ENCODE peak calls at places on chromosomes 6 and 20, in six cellular contexts. W is left lung, Q is upper lobe of right lung, Y is psoas muscle, A is cardiac muscle cell, T is esophagus muscularis mucosa. H is an unnamed sample. For H3K9me3, the result is how much of the 10 kb centered on the place peaks cover.

GRCh38 chr6:134080171-134080795 is 27.9 kb upstream of the SLC2A12 start:
- DNase-seq in W (no peak), Q (no peak), Y (no peak), A (no peak), T (no peak), H (no peak)

GRCh38 chr6:136446145-136446544 is 104.1 kb downstream of the MAP7 start:
- DNase-seq in W (no peak), Q (no peak), Y (no peak), A (no peak), T (no peak), H (no peak)

GRCh38 chr6:17167327-17167979 is 65.6 kb downstream of the STMND1 start:
- DNase-seq in W (no peak), Q (no peak), Y (peak), A (peak), T (peak), H (peak)

GRCh38 chr20:7843613-7844012 is 96.6 kb downstream of the HAO1 start:
- DNase-seq in W (no peak), Q (no peak), Y (peak), A (peak), T (no peak), H (no peak)

GRCh38 chr20:50642288-50642803 is 49.0 kb downstream of the RIPOR3 start:
- DNase-seq in W (no peak), Q (no peak), Y (no peak), A (peak), T (no peak), H (no peak)

GRCh38 chr6:126076992-126077664 is 90.8 kb downstream of the TRMT11 start:
- DNase-seq in W (no peak), Q (no peak), Y (no peak), A (no peak), T (peak), H (no peak)

GRCh38 chr20:25277941-25278521 is 30.1 kb downstream of the PYGB start:
- DNase-seq in W (peak), Q (peak), Y (peak), A (no peak), T (no peak), H (peak)

GRCh38 chr6:44078795-44079671 is 48.2 kb downstream of the MRPL14 start:
- DNase-seq in W (no peak), Q (no peak), Y (peak), A (peak), T (no peak), H (peak)

GRCh38 chr20:50283922-50284810 is 93.5 kb downstream of the CEBPB start:
- DNase-seq in W (peak), Q (peak), Y (peak), A (no peak), T (no peak), H (no peak)

GRCh38 chr20:3671986-3672863 is 9.0 kb upstream of the GFRA4 start:
- DNase-seq in W (no peak), Q (no peak), Y (no peak), A (no peak), T (no peak), H (no peak)

GRCh38 chr20:25227317-25227831 is 20.5 kb upstream of the PYGB start:
- DNase-seq in W (no peak), Q (no peak), Y (no peak), A (peak), T (no peak), H (no peak)

GRCh38 chr6:21208114-21208795 is 385.3 kb upstream of the SOX4 start:
- DNase-seq in W (no peak), Q (no peak), Y (no peak), A (no peak), T (no peak), H (no peak)

GRCh38 chr6:7238900-7239589 is 74.0 kb downstream of the SSR1 start:
- DNase-seq in W (peak), Q (peak), Y (peak), A (peak), T (peak), H (peak)

GRCh38 chr20:10982692-10983091 is 308.9 kb upstream of the JAG1 start:
- DNase-seq in W (no peak), Q (no peak), Y (peak), A (peak), T (no peak), H (no peak)

GRCh38 chr20:53070224-53070623 is 98.1 kb downstream of the TSHZ2 start:
- DNase-seq in W (no peak), Q (no peak), Y (no peak), A (no peak), T (no peak), H (no peak)

GRCh38 chr6:164854526-164854925 is 454.9 kb downstream of the C6orf118 start:
- DNase-seq in W (no peak), Q (no peak), Y (no peak), A (no peak), T (no peak), H (no peak)

GRCh38 chr6:89997456-89998445 is 103.5 kb downstream of the GJA10 start:
- DNase-seq in W (no peak), Q (no peak), Y (peak), A (peak), T (peak), H (no peak)

GRCh38 chr20:49620364-49621240 is 52.7 kb upstream of the PTGIS start:
- DNase-seq in W (no peak), Q (peak), Y (no peak), A (no peak), T (no peak), H (no peak)

GRCh38 chr6:79158856-79159516 is 75.5 kb downstream of the HMGN3 start:
- DNase-seq in W (no peak), Q (no peak), Y (no peak), A (no peak), T (no peak), H (no peak)

GRCh38 chr20:57047281-57048026 is 219.0 kb downstream of the BMP7 start:
- DNase-seq in W (no peak), Q (peak), Y (no peak), A (no peak), T (no peak), H (peak)

GRCh38 chr6:127343753-127344659 is 597 bp upstream of the ECHDC1 start:
- DNase-seq in W (no peak), Q (no peak), Y (no peak), A (peak), T (no peak), H (no peak)

GRCh38 chr6:37110455-37111155 is 59.3 kb upstream of the PIM1 start:
- DNase-seq in W (no peak), Q (no peak), Y (no peak), A (peak), T (no peak), H (no peak)

GRCh38 chr6:72182337-72183246 is 296.2 kb downstream of the RIMS1 start:
- DNase-seq in W (peak), Q (peak), Y (peak), A (peak), T (no peak), H (peak)

GRCh38 chr6:50925548-50925947 is 106.9 kb downstream of the TFAP2B start:
- DNase-seq in W (no peak), Q (no peak), Y (no peak), A (no peak), T (no peak), H (no peak)

GRCh38 chr6:130240232-130240631 is 17.5 kb upstream of the SAMD3 start:
- DNase-seq in W (no peak), Q (no peak), Y (no peak), A (peak), T (no peak), H (no peak)

GRCh38 chr6:142014515-142014914 is 118.2 kb upstream of the GJE1 start:
- DNase-seq in W (no peak), Q (no peak), Y (no peak), A (peak), T (no peak), H (no peak)

GRCh38 chr6:129251669-129252376 is 368.9 kb downstream of the LAMA2 start:
- DNase-seq in W (no peak), Q (no peak), Y (no peak), A (peak), T (no peak), H (peak)

GRCh38 chr6:12543953-12544352 is 172.6 kb upstream of the PHACTR1 start:
- DNase-seq in W (no peak), Q (no peak), Y (no peak), A (no peak), T (no peak), H (no peak)

GRCh38 chr6:8240316-8240715 is 138.0 kb upstream of the EEF1E1 start:
- DNase-seq in W (no peak), Q (no peak), Y (no peak), A (no peak), T (no peak), H (no peak)

GRCh38 chr6:133179483-133179882 is 61.7 kb upstream of the EYA4 start:
- DNase-seq in W (no peak), Q (no peak), Y (no peak), A (no peak), T (no peak), H (peak)

GRCh38 chr6:135002229-135002844 is 52.3 kb downstream of the HBS1L start:
- DNase-seq in W (no peak), Q (no peak), Y (no peak), A (peak), T (no peak), H (no peak)

DNA sequence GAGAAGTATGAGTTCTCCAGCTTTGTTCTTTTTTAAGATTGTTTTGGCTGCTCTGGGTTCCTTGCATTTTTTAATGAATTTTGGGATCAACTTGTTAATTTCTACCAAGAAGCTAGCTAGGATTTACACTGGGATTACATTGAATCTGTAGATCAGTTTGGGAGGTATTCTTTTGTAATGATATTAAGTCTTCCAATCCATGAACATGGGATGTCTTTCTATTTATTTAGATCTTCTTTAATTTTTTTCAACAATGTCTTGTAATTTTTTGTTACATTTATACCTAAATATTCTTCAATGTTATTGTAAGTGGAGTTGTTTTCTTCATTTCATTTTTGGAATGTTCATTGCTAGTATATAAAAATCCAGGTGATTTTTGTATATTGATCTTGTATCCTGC is 12.5 kb downstream of the PRIM2 start:
- DNase-seq in W (no peak), Q (no peak), Y (no peak), A (no peak), T (no peak), H (no peak)
- H3K9me3 ChIP-seq in W (under half), Q (under half), Y (under half), A (under half), T (under half), H (under half)

GRCh38 chr20:409697-410559 is 1.8 kb downstream of the RBCK1 start:
- DNase-seq in W (no peak), Q (no peak), Y (peak), A (no peak), T (no peak), H (no peak)
- H3K4me3 ChIP-seq in W (no peak), Q (peak), Y (peak), A (no peak), T (no peak), H (peak)

GRCh38 chr6:30821862-30822784 is 62.2 kb upstream of the DDR1 start:
- DNase-seq in W (no peak), Q (no peak), Y (no peak), A (peak), T (no peak), H (no peak)
- TF ChIP-seq CTCF in W (peak), Q (peak), Y (peak), A (peak), T (peak), H (peak)

GRCh38 chr6:169409742-169410312 is 156.2 kb upstream of the THBS2 start:
- DNase-seq in W (no peak), Q (no peak), Y (no peak), A (peak), T (peak), H (no peak)

GRCh38 chr6:169406034-169406433 is 152.4 kb upstream of the THBS2 start:
- DNase-seq in W (no peak), Q (no peak), Y (no peak), A (no peak), T (no peak), H (no peak)

GRCh38 chr6:169404828-169405227 is 151.2 kb upstream of the THBS2 start:
- DNase-seq in W (no peak), Q (no peak), Y (no peak), A (no peak), T (peak), H (no peak)

GRCh38 chr6:169407338-169407737 is 153.7 kb upstream of the THBS2 start:
- DNase-seq in W (no peak), Q (no peak), Y (no peak), A (no peak), T (no peak), H (no peak)

GRCh38 chr6:169406794-169407193 is 153.1 kb upstream of the THBS2 start:
- DNase-seq in W (no peak), Q (no peak), Y (no peak), A (no peak), T (peak), H (no peak)
- H3K9me3 ChIP-seq in W (under half), Q (under half), Y (under half), A (under half), T (under half), H (under half)

H was measured in BE2C.